ENCODE peak calls at places on chromosome 18, in eight cellular contexts. W is NCI-H460, H is mesothelial cell of epicardium, B is thoracic aorta, V is heart left ventricle, Z is H7, Y is neural crest cell, S is endothelial cell. G is an unnamed sample.

GRCh38 chr18:57353940-57354461 is 1.6 kb downstream of the ST8SIA3 start:
- DNase-seq in W (no peak), H (peak), B (no peak), V (peak), Z (peak), Y (peak), S (peak), G (no peak)

GRCh38 chr18:49548266-49548665 is 13.6 kb upstream of the LIPG start:
- DNase-seq in W (no peak), H (no peak), B (no peak), V (no peak), Z (no peak), Y (no peak), S (no peak), G (no peak)

GRCh38 chr18:1777843-1778242 is 793.5 kb downstream of the METTL4 start:
- DNase-seq in W (no peak), H (no peak), B (no peak), V (no peak), Z (no peak), Y (no peak), S (no peak), G (no peak)

GRCh38 chr18:79856119-79857080 is 58.7 kb downstream of the KCNG2 start:
- DNase-seq in W (no peak), H (no peak), B (no peak), V (no peak), Z (peak), Y (peak), S (peak), G (no peak)

GRCh38 chr18:62566199-62566598 is 43.4 kb downstream of the ZCCHC2 start:
- DNase-seq in W (no peak), H (no peak), B (no peak), V (peak), Z (peak), Y (no peak), S (peak), G (no peak)

GRCh38 chr18:50398947-50399346 is 24.1 kb downstream of the SKA1 start:
- DNase-seq in W (no peak), H (no peak), B (no peak), V (no peak), Z (peak), Y (no peak), S (no peak), G (no peak)

GRCh38 chr18:8799593-8799992 is 94.2 kb downstream of the MTCL1 start:
- DNase-seq in W (no peak), H (no peak), B (no peak), V (no peak), Z (no peak), Y (no peak), S (no peak), G (no peak)

GRCh38 chr18:3012920-3013810 is at the start of gene LPIN2:
- DNase-seq in W (peak), H (peak), B (peak), V (peak), Z (peak), Y (peak), S (peak), G (peak)

GRCh38 chr18:13376841-13377351 is 158.3 kb downstream of the LDLRAD4 start:
- DNase-seq in W (no peak), H (no peak), B (no peak), V (no peak), Z (no peak), Y (no peak), S (no peak), G (no peak)

GRCh38 chr18:48931680-48932461 is 18.9 kb downstream of the SMAD7 start:
- DNase-seq in W (no peak), H (no peak), B (no peak), V (no peak), Z (no peak), Y (no peak), S (no peak), G (no peak)

GRCh38 chr18:59210311-59210710 is 9.6 kb upstream of the GRP start:
- DNase-seq in W (no peak), H (no peak), B (no peak), V (no peak), Z (no peak), Y (no peak), S (no peak), G (no peak)

GRCh38 chr18:34738173-34738894 is 28.2 kb downstream of the DTNA start:
- DNase-seq in W (no peak), H (no peak), B (no peak), V (peak), Z (no peak), Y (no peak), S (no peak), G (no peak)

GRCh38 chr18:22348521-22349316 is 69.0 kb downstream of the CTAGE1 start:
- DNase-seq in W (no peak), H (peak), B (no peak), V (peak), Z (peak), Y (no peak), S (peak), G (no peak)

GRCh38 chr18:32661486-32662299 is 111.1 kb downstream of the KLHL14 start:
- DNase-seq in W (peak), H (no peak), B (no peak), V (no peak), Z (no peak), Y (no peak), S (no peak), G (no peak)

GRCh38 chr18:58177886-58178470 is 134.0 kb downstream of the NEDD4L start:
- DNase-seq in W (no peak), H (no peak), B (no peak), V (no peak), Z (no peak), Y (no peak), S (no peak), G (no peak)

GRCh38 chr18:55266981-55267380 is 307.7 kb upstream of the CCDC68 start:
- DNase-seq in W (no peak), H (no peak), B (no peak), V (no peak), Z (no peak), Y (no peak), S (no peak), G (no peak)

GRCh38 chr18:77133920-77134496 is 1.4 kb upstream of the MBP start:
- DNase-seq in W (no peak), H (no peak), B (no peak), V (peak), Z (no peak), Y (no peak), S (no peak), G (no peak)

GRCh38 chr18:6878881-6879280 is 149.4 kb downstream of the ARHGAP28 start:
- DNase-seq in W (no peak), H (no peak), B (no peak), V (peak), Z (peak), Y (no peak), S (no peak), G (no peak)

G was measured in amygdala.